ENCODE peak calls at places on chromosomes 3 and 15, in four cellular contexts. P is NCI-H1105, S is iPS-NIHi11, J is RKO. O is an unnamed sample.

GRCh38 chr3:44482721-44483120 is 5.3 kb upstream of the ZNF445 start:
- DNase-seq in P (no peak), S (no peak), J (no peak), O (no peak)

GRCh38 chr15:89812126-89812846 is 2.4 kb downstream of the ANPEP start:
- DNase-seq in P (no peak), S (no peak), J (no peak), O (peak; percentile 33)

GRCh38 chr3:48243886-48244285 is 3.0 kb downstream of the ZNF589 start:
- DNase-seq in P (no peak), S (no peak), J (no peak), O (no peak)

GRCh38 chr3:88589131-88589530 is 439.4 kb downstream of the C3orf38 start:
- DNase-seq in P (no peak), S (no peak), J (no peak), O (no peak)

GRCh38 chr15:80958818-80959495 is 30.7 kb downstream of the MESD start:
- DNase-seq in P (no peak), S (no peak), J (no peak), O (no peak)

GRCh38 chr3:149373235-149374125 is 4.0 kb downstream of the TM4SF1 start:
- DNase-seq in P (no peak), S (no peak), J (peak; percentile 63), O (peak; percentile 49)

GRCh38 chr15:90414408-90415028 is 26.5 kb downstream of the IQGAP1 start:
- DNase-seq in P (no peak), S (no peak), J (peak; percentile 88), O (peak; percentile 66)

GRCh38 chr3:191357909-191358308 is 27.6 kb upstream of the UTS2B start:
- DNase-seq in P (no peak), S (no peak), J (no peak), O (no peak)

GRCh38 chr3:179449621-179450020 is 1.6 kb downstream of the GNB4 start:
- DNase-seq in P (no peak), S (no peak), J (no peak), O (no peak)

GRCh38 chr3:129001101-129001816 is at the start of gene EFCC1:
- DNase-seq in P (peak; percentile 15), S (peak; percentile 76), J (no peak), O (no peak)

O was measured in kidney tubule cell.